ENCODE peak calls at places on chromosomes 6 and 20, in seven cellular contexts. P is WTC11, Q is colonic mucosa, V is HCT116, F is Panc1, A is endothelial cell, L is left ventricle myocardium inferior. C is an unnamed sample.

GRCh38 chr6:170423030-170423429 is 116.5 kb downstream of the FAM120B start:
- DNase-seq in P (peak), L (no peak), A (peak), F (no peak), V (no peak), Q (no peak), C (peak)

GRCh38 chr20:48325656-48326433 is 502.0 kb downstream of the PREX1 start:
- DNase-seq in V (no peak), Q (no peak), A (no peak), F (no peak), L (no peak), P (no peak), C (no peak)

GRCh38 chr6:132673376-132674094 is 14.6 kb upstream of the TAAR1 start:
- DNase-seq in P (no peak), L (no peak), A (no peak), Q (no peak), F (no peak), V (no peak), C (no peak)

GRCh38 chr6:8481727-8482126 is 46.4 kb upstream of the SLC35B3 start:
- DNase-seq in Q (no peak), F (no peak), V (no peak), P (no peak), L (no peak), A (no peak), C (no peak)

GRCh38 chr6:155314773-155315515 is 660 bp upstream of the TFB1M start:
- DNase-seq in F (peak), A (no peak), V (peak), L (peak), P (no peak), Q (no peak), C (no peak)

GRCh38 chr6:37698264-37699137 is 818 bp upstream of the MDGA1 start:
- DNase-seq in P (peak), V (peak), L (peak), F (no peak), Q (peak), A (peak), C (peak)

GRCh38 chr20:62843656-62844055 is 18.0 kb downstream of the TCFL5 start:
- DNase-seq in L (no peak), P (no peak), A (no peak), F (no peak), Q (no peak), V (no peak), C (no peak)

GRCh38 chr6:159060107-159060506 is 15.3 kb upstream of the TAGAP start:
- DNase-seq in P (no peak), L (no peak), V (no peak), F (no peak), A (no peak), Q (no peak), C (no peak)

GRCh38 chr20:21099653-21100589 is 6.2 kb downstream of the LINC00237 start:
- DNase-seq in A (peak), V (no peak), P (peak), Q (peak), L (peak), F (no peak), C (peak)

GRCh38 chr20:37573626-37574198 is 46.0 kb upstream of the BLCAP start:
- DNase-seq in F (no peak), V (no peak), P (no peak), A (no peak), L (no peak), Q (no peak), C (no peak)

GRCh38 chr6:47146426-47147174 is 104.5 kb upstream of the ADGRF1 start:
- DNase-seq in V (no peak), Q (no peak), F (no peak), P (no peak), A (no peak), L (no peak), C (no peak)

DNA sequence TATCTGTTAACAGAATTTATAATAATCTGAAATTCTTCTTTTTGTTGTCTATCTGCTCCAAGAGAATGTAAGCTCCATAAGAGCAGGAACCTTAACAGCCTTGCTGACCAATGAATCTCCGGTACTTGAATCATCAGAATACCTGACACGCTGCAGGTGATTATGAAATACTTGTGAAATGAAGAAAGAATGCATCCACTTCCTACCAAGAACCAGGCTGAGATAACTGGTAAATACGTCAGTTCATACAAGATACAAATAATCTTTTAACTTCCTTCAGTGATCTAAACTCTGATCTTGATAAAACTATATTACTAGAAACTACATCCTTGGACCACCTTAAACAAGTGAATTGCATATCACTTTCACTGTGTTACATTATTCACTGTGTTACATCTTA is 116.2 kb downstream of the MAP3K5 start:
- DNase-seq in A (no peak), V (no peak), P (no peak), Q (no peak), L (no peak), F (no peak), C (no peak)
- TF ChIP-seq CTCF in A (no peak), V (no peak), P (no peak), Q (no peak), L (no peak), F (no peak), C (no peak)

GRCh38 chr6:142885182-142885867 is 59.7 kb downstream of the HIVEP2 start:
- DNase-seq in A (peak), L (no peak), Q (no peak), V (peak), F (peak), P (peak), C (no peak)

GRCh38 chr6:142884214-142885035 is 60.6 kb downstream of the HIVEP2 start:
- DNase-seq in Q (no peak), A (no peak), L (no peak), P (no peak), V (no peak), F (no peak), C (no peak)

GRCh38 chr6:142887534-142887933 is 57.4 kb downstream of the HIVEP2 start:
- DNase-seq in L (no peak), A (no peak), Q (no peak), V (no peak), P (no peak), F (no peak), C (no peak)

GRCh38 chr6:142888461-142888860 is 56.5 kb downstream of the HIVEP2 start:
- DNase-seq in V (no peak), Q (no peak), P (no peak), F (no peak), L (no peak), A (no peak), C (no peak)

GRCh38 chr6:142886431-142887170 is 58.4 kb downstream of the HIVEP2 start:
- DNase-seq in Q (no peak), L (no peak), F (no peak), V (no peak), P (no peak), A (no peak), C (no peak)
- TF ChIP-seq CTCF in Q (peak), L (peak), F (peak), V (peak), P (no peak), A (no peak), C (no peak)

DNA sequence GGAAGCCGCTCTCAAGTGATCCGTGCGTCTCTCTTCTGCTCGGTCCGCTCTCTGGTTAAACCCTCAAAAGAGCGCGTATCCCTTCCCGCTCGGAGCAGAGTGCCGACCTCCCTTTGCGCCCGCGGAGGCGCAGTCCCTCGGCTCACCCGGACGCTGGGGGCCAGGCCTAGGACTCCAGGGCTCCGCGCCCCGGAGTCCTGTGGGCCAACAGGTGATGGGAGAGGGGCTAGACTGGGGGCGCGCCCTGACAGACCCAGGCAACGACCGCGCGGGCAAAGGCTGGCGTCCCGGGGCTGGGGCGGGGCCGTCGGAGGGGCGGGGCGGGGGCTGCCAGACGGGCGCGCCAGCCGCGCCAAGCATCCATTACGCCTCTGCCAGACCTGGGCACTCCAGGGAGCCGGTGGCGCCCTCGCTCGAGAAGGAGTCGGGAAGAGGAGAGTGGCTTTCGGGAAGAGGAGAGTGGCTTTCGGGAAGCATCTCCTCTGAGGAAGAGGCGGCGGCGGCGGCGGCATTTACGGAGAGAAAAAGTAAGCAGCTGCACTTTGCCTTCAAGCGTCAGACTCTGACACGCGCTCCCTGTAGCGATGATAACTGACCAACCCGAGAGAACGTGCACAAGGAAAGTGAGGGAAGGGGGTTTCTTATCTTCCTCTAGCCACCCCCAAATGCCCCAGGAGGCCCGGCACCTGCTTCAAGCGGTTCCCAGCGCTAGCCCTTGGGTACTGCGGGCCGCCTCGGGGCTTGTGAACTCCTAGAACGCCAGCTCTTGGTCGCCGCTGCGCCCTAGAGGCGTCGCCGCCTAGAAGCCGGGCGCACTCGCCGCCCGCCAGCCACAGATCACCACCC is 2.6 kb downstream of the EPHA7 start:
- DNase-seq in P (peak), F (no peak), Q (peak), V (no peak), L (peak), A (peak), C (peak)
- TF ChIP-seq CTCF in P (no peak), F (no peak), Q (no peak), V (no peak), L (no peak), A (no peak), C (no peak)

GRCh38 chr6:3265671-3266070 is 6.9 kb downstream of the PSMG4 start:
- DNase-seq in V (no peak), F (no peak), A (no peak), L (no peak), P (no peak), Q (no peak), C (no peak)

GRCh38 chr6:3267162-3267561 is 8.4 kb downstream of the PSMG4 start:
- DNase-seq in V (no peak), L (no peak), P (no peak), Q (no peak), F (no peak), A (no peak), C (no peak)

GRCh38 chr6:3264356-3264755 is 5.6 kb downstream of the PSMG4 start:
- DNase-seq in A (no peak), Q (no peak), F (no peak), P (no peak), V (no peak), L (no peak), C (no peak)

GRCh38 chr6:3268680-3269079 is 9.9 kb downstream of the PSMG4 start:
- DNase-seq in Q (no peak), V (no peak), L (no peak), A (no peak), F (no peak), P (no peak), C (no peak)

GRCh38 chr6:3266170-3266569 is 7.4 kb downstream of the PSMG4 start:
- DNase-seq in V (no peak), F (no peak), A (no peak), Q (no peak), P (no peak), L (no peak), C (no peak)
- TF ChIP-seq CTCF in V (no peak), F (no peak), A (no peak), Q (no peak), P (no peak), L (no peak), C (no peak)

GRCh38 chr20:33653218-33653899 is 8.8 kb upstream of the C20orf144 start:
- DNase-seq in A (peak), P (peak), L (peak), V (peak), Q (peak), F (peak), C (peak)
- TF ChIP-seq CTCF in A (peak), P (peak), L (peak), V (peak), Q (peak), F (peak), C (peak)